ENCODE peak calls at places on chromosomes 4 and X, in eight cellular contexts. I, P, C, N, Z, K, L and Y are unnamed samples.

GRCh38 chr4:98779021-98779420 is 120.6 kb upstream of the TSPAN5 start:
- DNase-seq in I (no peak), P (no peak), C (no peak), N (no peak), Z (no peak), K (no peak), L (no peak), Y (no peak)

GRCh38 chr4:143354990-143355389 is 18.3 kb downstream of the GAB1 start:
- DNase-seq in I (no peak), P (no peak), C (no peak), N (no peak), Z (peak; percentile 32), K (no peak), L (no peak), Y (no peak)

GRCh38 chr4:173211222-173211621 is 42.6 kb downstream of the GALNT7 start:
- DNase-seq in I (no peak), P (no peak), C (no peak), N (no peak), Z (no peak), K (no peak), L (no peak), Y (no peak)

GRCh38 chrX:19682712-19683331 is 167.5 kb upstream of the MAP3K15 start:
- DNase-seq in I (peak; percentile 67), P (no peak), C (peak; percentile 32), N (peak; percentile 51), Z (peak; percentile 92), K (peak; percentile 77), L (peak; percentile 36), Y (no peak)

GRCh38 chr4:182042945-182043344 is 200.3 kb upstream of the TENM3 start:
- DNase-seq in I (no peak), P (peak; percentile 52), C (no peak), N (no peak), Z (no peak), K (no peak), L (no peak), Y (no peak)

GRCh38 chr4:38753021-38753806 is 29.6 kb downstream of the TLR10 start:
- DNase-seq in I (peak; percentile 89), P (no peak), C (peak; percentile 97), N (peak; percentile 84), Z (peak; percentile 99), K (peak; percentile 96), L (no peak), Y (peak; percentile 84)

GRCh38 chr4:119300388-119301131 is 21.4 kb downstream of the FABP2 start:
- DNase-seq in I (peak; percentile 92), P (peak; percentile 44), C (peak; percentile 94), N (peak; percentile 93), Z (peak; percentile 94), K (peak; percentile 66), L (peak; percentile 85), Y (peak; percentile 94)

GRCh38 chr4:124686279-124686678 is 26.3 kb downstream of the ANKRD50 start:
- DNase-seq in I (peak; percentile 9), P (no peak), C (peak; percentile 69), N (no peak), Z (no peak), K (no peak), L (no peak), Y (no peak)

GRCh38 chr4:72006576-72006975 is 25.2 kb upstream of the NPFFR2 start:
- DNase-seq in I (no peak), P (no peak), C (no peak), N (no peak), Z (peak; percentile 1), K (peak; percentile 8), L (no peak), Y (no peak)

GRCh38 chr4:128810331-128810870 is 901 bp downstream of the JADE1 start:
- DNase-seq in I (no peak), P (no peak), C (peak; percentile 23), N (peak; percentile 46), Z (peak; percentile 43), K (no peak), L (peak; percentile 66), Y (no peak)

DNA sequence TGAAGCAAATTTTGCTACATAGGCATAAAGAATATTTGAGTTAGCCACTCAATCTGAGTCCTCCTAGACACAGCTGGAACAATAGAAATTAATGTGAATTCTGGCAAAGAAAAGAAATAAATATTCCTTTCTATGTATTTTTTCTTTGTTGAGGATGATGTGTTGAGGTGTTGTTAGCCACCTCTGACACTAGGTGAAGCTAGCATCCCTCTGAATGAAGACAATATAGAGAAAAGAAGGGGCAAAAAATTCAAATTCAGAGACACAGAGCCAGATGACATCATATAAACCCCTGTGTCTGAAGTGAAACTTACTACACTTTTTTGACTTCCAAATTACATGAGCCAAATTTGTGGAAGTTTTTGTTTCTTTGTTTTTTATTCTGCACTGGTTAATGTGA is 34.6 kb upstream of the TMPRSS11D start:
- DNase-seq in I (no peak), P (no peak), C (peak; percentile 18), N (no peak), Z (no peak), K (no peak), L (no peak), Y (no peak)
- TF ChIP-seq CTCF in I (no peak), P (peak; percentile 63), C (peak; percentile 66), N (no peak), Z (peak; percentile 15), K (peak; percentile 6), L (no peak), Y (peak; percentile 54)

GRCh38 chr4:179626687-179627086 is 2184.4 kb upstream of the AGA start:
- DNase-seq in I (no peak), P (no peak), C (peak; percentile 22), N (no peak), Z (no peak), K (no peak), L (no peak), Y (no peak)
- TF ChIP-seq CTCF in I (peak; percentile 24), P (no peak), C (peak; percentile 50), N (no peak), Z (no peak), K (no peak), L (no peak), Y (peak; percentile 55)

GRCh38 chrX:75623535-75623934 is 100.7 kb upstream of the ZDHHC15 start:
- DNase-seq in I (no peak), P (no peak), C (peak; percentile 16), N (no peak), Z (no peak), K (no peak), L (no peak), Y (no peak)
- TF ChIP-seq CTCF in I (no peak), P (no peak), C (peak; percentile 49), N (no peak), Z (no peak), K (no peak), L (no peak), Y (peak; percentile 61)

DNA sequence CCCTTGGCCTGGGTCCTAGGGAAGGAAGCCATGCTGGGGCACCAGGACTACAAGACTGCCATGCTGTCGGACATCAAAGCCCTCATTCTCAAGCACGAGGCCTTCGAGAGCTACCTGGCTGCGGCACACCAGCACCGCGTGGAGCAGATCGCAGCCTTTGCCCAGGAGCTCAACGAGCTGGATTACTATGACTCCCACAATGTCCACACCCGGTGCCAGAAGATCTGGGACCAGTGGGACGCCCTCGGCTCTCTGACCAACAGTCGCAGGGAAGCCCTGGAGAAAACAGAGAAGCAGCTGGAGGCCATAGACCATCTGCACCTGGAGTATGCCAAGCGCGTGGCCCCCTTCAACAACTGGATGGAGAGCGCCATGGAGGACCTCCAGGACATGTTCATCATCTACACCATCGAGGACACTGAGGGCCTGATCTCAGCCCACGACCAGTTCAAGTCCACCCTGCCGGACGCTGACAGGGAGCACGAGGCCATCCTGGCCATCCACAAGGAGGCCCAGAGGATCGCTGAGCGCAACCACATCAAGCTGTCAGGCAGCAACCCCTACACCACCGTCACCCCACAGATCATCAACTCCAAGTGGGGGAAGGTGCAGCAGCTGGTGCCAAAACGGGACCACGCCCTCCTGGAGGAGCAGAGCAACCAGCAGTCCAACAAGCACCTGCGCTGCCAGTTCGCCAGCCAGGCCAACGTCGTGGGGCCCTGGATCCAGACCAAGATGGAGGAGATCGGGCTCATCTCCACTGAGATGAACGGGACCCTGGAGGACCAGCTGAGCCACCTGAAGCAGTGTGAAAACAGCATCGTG is 487.0 kb downstream of the TRAM1L1 start:
- DNase-seq in I (no peak), P (no peak), C (no peak), N (no peak), Z (no peak), K (no peak), L (no peak), Y (no peak)
- TF ChIP-seq CTCF in I (no peak), P (no peak), C (no peak), N (no peak), Z (no peak), K (no peak), L (no peak), Y (no peak)

DNA sequence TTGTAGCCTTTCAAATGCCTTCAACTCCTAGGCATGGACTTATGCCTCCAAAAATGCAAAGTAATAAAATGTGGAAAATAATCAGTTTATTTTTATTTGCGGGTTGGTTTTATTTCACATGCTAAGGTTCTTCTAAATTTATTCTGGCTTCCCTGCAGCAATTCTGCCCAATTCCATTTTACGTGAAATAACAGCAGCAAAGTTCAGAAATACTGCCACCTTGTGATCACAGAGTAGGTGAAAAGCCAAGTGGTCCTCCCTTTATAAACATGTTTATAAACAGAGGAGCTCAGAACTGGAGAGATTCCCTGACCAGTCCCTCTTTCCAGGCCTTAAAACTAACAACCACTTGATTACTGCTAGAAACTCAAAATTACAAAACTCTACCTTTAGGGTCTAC is 14.7 kb upstream of the DCHS2 start:
- DNase-seq in I (peak; percentile 47), P (no peak), C (peak; percentile 64), N (no peak), Z (peak; percentile 54), K (peak; percentile 5), L (peak; percentile 42), Y (no peak)
- TF ChIP-seq CTCF in I (peak; percentile 61), P (peak; percentile 35), C (peak; percentile 74), N (peak; percentile 33), Z (peak; percentile 54), K (peak; percentile 47), L (peak; percentile 11), Y (peak; percentile 75)

GRCh38 chr4:89954906-89955305 is 60.3 kb downstream of the MMRN1 start:
- DNase-seq in I (no peak), P (no peak), C (no peak), N (no peak), Z (no peak), K (no peak), L (no peak), Y (no peak)

GRCh38 chr4:89952458-89952857 is 57.8 kb downstream of the MMRN1 start:
- DNase-seq in I (no peak), P (no peak), C (no peak), N (no peak), Z (no peak), K (no peak), L (no peak), Y (no peak)

DNA sequence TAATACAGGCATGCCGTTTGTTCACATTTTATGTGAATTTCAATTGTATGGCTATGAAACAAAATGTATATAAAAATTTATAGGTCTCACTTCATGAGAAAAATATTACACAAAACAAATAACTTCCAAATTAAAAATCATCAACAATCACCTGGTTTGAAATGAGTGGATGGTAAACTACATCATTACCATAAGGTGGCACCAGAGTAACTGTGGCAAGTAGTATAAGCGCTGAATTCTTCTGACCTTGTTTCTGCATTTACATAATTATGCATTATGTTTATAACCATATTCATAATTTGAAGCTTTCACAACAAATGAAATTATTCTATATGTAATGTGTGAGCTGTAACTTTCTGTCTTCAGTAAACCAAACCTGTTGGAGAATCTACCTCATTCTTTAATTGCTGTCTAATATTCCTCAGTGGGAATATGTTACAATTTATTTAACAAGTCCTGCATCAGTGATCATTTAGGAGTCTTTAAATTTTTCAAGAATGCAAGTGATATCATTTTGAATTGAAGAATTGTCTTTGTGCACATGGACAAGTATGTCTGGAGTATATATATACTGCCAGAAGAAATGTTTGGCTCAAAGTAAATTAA is 55.2 kb downstream of the MMRN1 start:
- DNase-seq in I (no peak), P (no peak), C (no peak), N (no peak), Z (no peak), K (no peak), L (peak; percentile 4), Y (no peak)
- TF ChIP-seq CTCF in I (peak; percentile 38), P (peak; percentile 42), C (peak; percentile 48), N (no peak), Z (no peak), K (no peak), L (no peak), Y (peak; percentile 49)